ENCODE peak calls at places on chromosomes 16 and 17, in four cellular contexts. One of them, this sample, is unnamed.

GRCh38 chr16:85231959-85232358 is 119.7 kb upstream of the CIBAR2 start:
- DNase-seq in hepatocyte: no peak
- DNase-seq in pancreas: no peak
- DNase-seq in ascending aorta: no peak
- DNase-seq in this sample: no peak

GRCh38 chr17:7238418-7239090 is 703 bp downstream of the PHF23 start:
- DNase-seq in ascending aorta: no peak
- DNase-seq in pancreas: peak; percentile 66
- DNase-seq in hepatocyte: peak; percentile 61
- DNase-seq in this sample: no peak

GRCh38 chr16:21568502-21569189 is 30.7 kb upstream of the METTL9 start:
- DNase-seq in pancreas: no peak
- DNase-seq in ascending aorta: no peak
- DNase-seq in hepatocyte: no peak
- DNase-seq in this sample: no peak

GRCh38 chr16:21060027-21060510 is 90.6 kb downstream of the DNAH3 start:
- DNase-seq in hepatocyte: no peak
- DNase-seq in pancreas: no peak
- DNase-seq in ascending aorta: no peak
- DNase-seq in this sample: no peak

GRCh38 chr17:68054296-68054900 is 18.9 kb downstream of the KPNA2 start:
- DNase-seq in hepatocyte: no peak
- DNase-seq in pancreas: no peak
- DNase-seq in ascending aorta: no peak
- DNase-seq in this sample: no peak

GRCh38 chr17:77572851-77573250 is 385.7 kb upstream of the TNRC6C start:
- DNase-seq in ascending aorta: no peak
- DNase-seq in hepatocyte: no peak
- DNase-seq in pancreas: no peak
- DNase-seq in this sample: no peak

GRCh38 chr16:12617401-12617819 is 186.3 kb downstream of the CPPED1 start:
- DNase-seq in ascending aorta: no peak
- DNase-seq in hepatocyte: no peak
- DNase-seq in pancreas: no peak
- DNase-seq in this sample: no peak

GRCh38 chr17:78048346-78049292 is 79.9 kb downstream of the TMC6 start:
- DNase-seq in ascending aorta: no peak
- DNase-seq in hepatocyte: no peak
- DNase-seq in pancreas: no peak
- DNase-seq in this sample: no peak

GRCh38 chr17:149897-150575 is 12.7 kb downstream of the SCGB1C2 start:
- DNase-seq in hepatocyte: no peak
- DNase-seq in pancreas: peak; percentile 8
- DNase-seq in ascending aorta: no peak
- DNase-seq in this sample: no peak

GRCh38 chr16:57643166-57643813 is 14.9 kb downstream of the ADGRG1 start:
- DNase-seq in pancreas: no peak
- DNase-seq in hepatocyte: no peak
- DNase-seq in ascending aorta: no peak
- DNase-seq in this sample: no peak

GRCh38 chr17:61002316-61002736 is 324.7 kb downstream of the BCAS3 start:
- DNase-seq in pancreas: no peak
- DNase-seq in ascending aorta: no peak
- DNase-seq in hepatocyte: peak; percentile 63
- DNase-seq in this sample: no peak

GRCh38 chr16:56518435-56518834 is 1.4 kb downstream of the BBS2 start:
- DNase-seq in pancreas: no peak
- DNase-seq in ascending aorta: no peak
- DNase-seq in hepatocyte: no peak
- DNase-seq in this sample: no peak

GRCh38 chr16:7653746-7654145 is 321.1 kb downstream of the RBFOX1 start:
- DNase-seq in hepatocyte: no peak
- DNase-seq in ascending aorta: no peak
- DNase-seq in pancreas: no peak
- DNase-seq in this sample: no peak

GRCh38 chr17:75814021-75814395 is 29.4 kb downstream of the UNK start:
- DNase-seq in ascending aorta: no peak
- DNase-seq in hepatocyte: no peak
- DNase-seq in pancreas: no peak
- DNase-seq in this sample: no peak

GRCh38 chr17:74051348-74051747 is 152.1 kb upstream of the RPL38 start:
- DNase-seq in pancreas: no peak
- DNase-seq in ascending aorta: no peak
- DNase-seq in hepatocyte: no peak
- DNase-seq in this sample: no peak

GRCh38 chr17:48068491-48068961 is 20.4 kb downstream of the NFE2L1 start:
- DNase-seq in ascending aorta: no peak
- DNase-seq in pancreas: no peak
- DNase-seq in hepatocyte: peak; percentile 46
- DNase-seq in this sample: no peak

GRCh38 chr16:64773638-64774037 is 348.2 kb downstream of the CDH11 start:
- DNase-seq in hepatocyte: no peak
- DNase-seq in pancreas: no peak
- DNase-seq in ascending aorta: no peak
- DNase-seq in this sample: no peak

GRCh38 chr16:2782583-2783351 is 4.6 kb downstream of the PRSS33 start:
- DNase-seq in ascending aorta: no peak
- DNase-seq in hepatocyte: no peak
- DNase-seq in pancreas: no peak
- DNase-seq in this sample: no peak

GRCh38 chr17:78724544-78724943 is 57.5 kb downstream of the CYTH1 start:
- DNase-seq in ascending aorta: no peak
- DNase-seq in hepatocyte: no peak
- DNase-seq in pancreas: no peak
- DNase-seq in this sample: no peak

GRCh38 chr16:74622005-74622404 is 15.1 kb upstream of the GLG1 start:
- DNase-seq in hepatocyte: no peak
- DNase-seq in pancreas: no peak
- DNase-seq in ascending aorta: no peak
- DNase-seq in this sample: no peak

GRCh38 chr16:89637379-89637778 is 20.1 kb downstream of the CHMP1A start:
- DNase-seq in hepatocyte: no peak
- DNase-seq in ascending aorta: no peak
- DNase-seq in pancreas: no peak
- DNase-seq in this sample: no peak

GRCh38 chr16:46648656-46649055 is 27.5 kb upstream of the SHCBP1 start:
- DNase-seq in hepatocyte: no peak
- DNase-seq in pancreas: no peak
- DNase-seq in ascending aorta: no peak
- DNase-seq in this sample: no peak

GRCh38 chr17:61307905-61308886 is 91.4 kb upstream of the TBX2 start:
- DNase-seq in hepatocyte: peak; percentile 75
- DNase-seq in ascending aorta: no peak
- DNase-seq in pancreas: no peak
- DNase-seq in this sample: no peak

GRCh38 chr17:45873728-45874127 is 20.6 kb upstream of the MAPT start:
- DNase-seq in hepatocyte: no peak
- DNase-seq in pancreas: no peak
- DNase-seq in ascending aorta: no peak
- DNase-seq in this sample: no peak

GRCh38 chr17:47785538-47786123 is 36.0 kb downstream of the OSBPL7 start:
- DNase-seq in pancreas: no peak
- DNase-seq in ascending aorta: no peak
- DNase-seq in hepatocyte: peak; percentile 47
- DNase-seq in this sample: no peak

GRCh38 chr17:47292206-47292605 is 31.5 kb upstream of the EFCAB13 start:
- DNase-seq in ascending aorta: no peak
- DNase-seq in hepatocyte: no peak
- DNase-seq in pancreas: no peak
- DNase-seq in this sample: no peak

GRCh38 chr17:47717261-47717697 is 15.8 kb upstream of the TBX21 start:
- DNase-seq in pancreas: no peak
- DNase-seq in ascending aorta: no peak
- DNase-seq in hepatocyte: no peak
- DNase-seq in this sample: no peak

GRCh38 chr16:74635303-74635702 is 28.4 kb upstream of the GLG1 start:
- DNase-seq in hepatocyte: no peak
- DNase-seq in ascending aorta: no peak
- DNase-seq in pancreas: no peak
- DNase-seq in this sample: no peak

GRCh38 chr16:50644730-50645129 is 36.4 kb downstream of the SNX20 start:
- DNase-seq in ascending aorta: no peak
- DNase-seq in hepatocyte: peak; percentile 49
- DNase-seq in pancreas: peak; percentile 23
- DNase-seq in this sample: no peak

GRCh38 chr17:54941285-54941684 is 27.2 kb downstream of the COX11 start:
- DNase-seq in hepatocyte: no peak
- DNase-seq in ascending aorta: no peak
- DNase-seq in pancreas: no peak
- DNase-seq in this sample: no peak

GRCh38 chr16:73015612-73016487 is 32.1 kb downstream of the ZFHX3 start:
- DNase-seq in hepatocyte: no peak
- DNase-seq in ascending aorta: no peak
- DNase-seq in pancreas: peak; percentile 82
- DNase-seq in this sample: no peak

GRCh38 chr17:2354311-2354710 is 17.0 kb downstream of the SGSM2 start:
- DNase-seq in ascending aorta: no peak
- DNase-seq in hepatocyte: no peak
- DNase-seq in pancreas: no peak
- DNase-seq in this sample: no peak

GRCh38 chr17:50939795-50940684 is 73.9 kb upstream of the TOB1 start:
- DNase-seq in pancreas: peak; percentile 34
- DNase-seq in ascending aorta: no peak
- DNase-seq in hepatocyte: no peak
- DNase-seq in this sample: no peak

DNA sequence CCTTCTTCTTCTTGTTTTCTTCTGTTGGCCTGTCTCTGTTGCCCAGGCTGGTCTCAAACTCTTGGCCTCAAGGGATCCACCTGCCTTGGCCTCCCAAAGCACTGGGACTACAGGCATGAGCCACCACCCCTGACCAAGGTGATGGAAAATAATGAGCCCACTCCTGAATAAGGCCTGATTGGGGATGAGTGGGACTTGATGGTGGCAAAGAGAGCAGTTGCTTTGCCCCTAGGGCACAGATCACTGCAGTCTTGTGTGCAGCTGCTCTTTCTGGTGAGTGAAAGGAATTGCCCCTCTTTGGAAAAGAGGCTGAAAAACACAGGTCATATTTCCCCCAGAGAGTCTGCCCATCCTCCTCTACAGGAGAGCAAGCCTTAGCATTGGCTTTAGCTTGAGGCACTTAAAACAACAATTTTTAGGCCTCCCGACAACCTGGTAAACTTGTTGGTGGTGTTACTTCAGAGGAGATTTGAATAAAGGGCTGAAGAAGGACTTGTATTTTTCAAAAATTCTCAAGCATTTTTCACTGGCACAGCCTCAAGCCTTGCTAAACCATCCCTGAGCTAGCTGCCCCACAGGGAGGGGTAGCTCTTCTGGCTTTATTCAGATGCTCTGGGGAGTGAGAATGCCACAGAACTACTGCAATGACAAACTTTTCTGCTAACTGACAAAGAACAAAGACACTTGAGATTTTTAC is 6.1 kb upstream of the PDP2 start:
- DNase-seq in pancreas: no peak
- DNase-seq in ascending aorta: no peak
- DNase-seq in hepatocyte: no peak
- DNase-seq in this sample: no peak
- H3K27ac ChIP-seq in pancreas: no peak overlapping the region
- H3K27ac ChIP-seq in ascending aorta: peak overlapping the region; percentile 47
- H3K27ac ChIP-seq in hepatocyte: no peak overlapping the region
- H3K27ac ChIP-seq in this sample: no peak overlapping the region

GRCh38 chr16:1776672-1776955 is 3.7 kb upstream of the MRPS34 start:
- DNase-seq in ascending aorta: no peak
- DNase-seq in pancreas: no peak
- DNase-seq in hepatocyte: no peak
- DNase-seq in this sample: no peak

GRCh38 chr16:1776991-1777374 is 4.0 kb upstream of the MRPS34 start:
- DNase-seq in hepatocyte: no peak
- DNase-seq in ascending aorta: no peak
- DNase-seq in pancreas: peak; percentile 39
- DNase-seq in this sample: no peak

GRCh38 chr16:1777375-1778199 is 4.7 kb upstream of the MRPS34 start:
- DNase-seq in ascending aorta: no peak
- DNase-seq in hepatocyte: no peak
- DNase-seq in pancreas: peak; percentile 50
- DNase-seq in this sample: no peak

GRCh38 chr16:1775006-1775845 is 2.3 kb upstream of the MRPS34 start:
- DNase-seq in ascending aorta: no peak
- DNase-seq in hepatocyte: no peak
- DNase-seq in pancreas: peak; percentile 48
- DNase-seq in this sample: no peak

GRCh38 chr16:1775846-1776671 is 3.1 kb upstream of the MRPS34 start:
- DNase-seq in ascending aorta: no peak
- DNase-seq in hepatocyte: no peak
- DNase-seq in pancreas: peak; percentile 49
- DNase-seq in this sample: no peak
- H3K4me1 ChIP-seq in ascending aorta: peaks cover 23% of the 10 kb centered on the region
- H3K4me1 ChIP-seq in hepatocyte: peaks cover 20% of the 10 kb centered on the region
- H3K4me1 ChIP-seq in pancreas: peaks cover 17% of the 10 kb centered on the region
- H3K4me1 ChIP-seq in this sample: peaks cover 14% of the 10 kb centered on the region

GRCh38 chr16:15054357-15055140 is 1.3 kb downstream of the NTAN1 start:
- DNase-seq in ascending aorta: no peak
- DNase-seq in pancreas: no peak
- DNase-seq in hepatocyte: no peak
- DNase-seq in this sample: no peak

GRCh38 chr16:15053904-15054303 is 2.0 kb downstream of the NTAN1 start:
- DNase-seq in pancreas: no peak
- DNase-seq in ascending aorta: no peak
- DNase-seq in hepatocyte: no peak
- DNase-seq in this sample: no peak

GRCh38 chr16:15051387-15051951 is 4.4 kb downstream of the NTAN1 start:
- DNase-seq in ascending aorta: no peak
- DNase-seq in pancreas: no peak
- DNase-seq in hepatocyte: no peak
- DNase-seq in this sample: no peak

GRCh38 chr16:15055141-15056053 is 477 bp downstream of the NTAN1 start:
- DNase-seq in hepatocyte: peak; percentile 18
- DNase-seq in pancreas: no peak
- DNase-seq in ascending aorta: no peak
- DNase-seq in this sample: peak; percentile 60

GRCh38 chr16:15052747-15053476 is 3.0 kb downstream of the NTAN1 start:
- DNase-seq in pancreas: no peak
- DNase-seq in ascending aorta: no peak
- DNase-seq in hepatocyte: no peak
- DNase-seq in this sample: no peak
- H3K27ac ChIP-seq in pancreas: no peak overlapping the region
- H3K27ac ChIP-seq in ascending aorta: no peak overlapping the region
- H3K27ac ChIP-seq in hepatocyte: no peak overlapping the region
- H3K27ac ChIP-seq in this sample: no peak overlapping the region

GRCh38 chr17:49382556-49382955 is 20.5 kb upstream of the ZNF652 start:
- DNase-seq in pancreas: no peak
- DNase-seq in hepatocyte: no peak
- DNase-seq in ascending aorta: no peak
- DNase-seq in this sample: no peak

GRCh38 chr17:49387374-49388289 is 25.6 kb upstream of the ZNF652 start:
- DNase-seq in pancreas: no peak
- DNase-seq in ascending aorta: no peak
- DNase-seq in hepatocyte: no peak
- DNase-seq in this sample: no peak

GRCh38 chr17:49383048-49383447 is 21.0 kb upstream of the ZNF652 start:
- DNase-seq in hepatocyte: no peak
- DNase-seq in ascending aorta: no peak
- DNase-seq in pancreas: no peak
- DNase-seq in this sample: no peak

GRCh38 chr17:49386373-49386772 is 24.3 kb upstream of the ZNF652 start:
- DNase-seq in hepatocyte: no peak
- DNase-seq in ascending aorta: no peak
- DNase-seq in pancreas: no peak
- DNase-seq in this sample: no peak

GRCh38 chr17:49384962-49385361 is 22.9 kb upstream of the ZNF652 start:
- DNase-seq in hepatocyte: no peak
- DNase-seq in pancreas: no peak
- DNase-seq in ascending aorta: no peak
- DNase-seq in this sample: no peak
- H3K4me1 ChIP-seq in hepatocyte: no peaks in the 10 kb centered on the region
- H3K4me1 ChIP-seq in pancreas: no peaks in the 10 kb centered on the region
- H3K4me1 ChIP-seq in ascending aorta: no peaks in the 10 kb centered on the region
- H3K4me1 ChIP-seq in this sample: no peaks in the 10 kb centered on the region

This sample was measured in colonic mucosa.